ENCODE peak calls at places on chromosomes 16 and 17, in nine cellular contexts. One of them, this sample, is unnamed.

GRCh38 chr16:17258848-17259713 is 211.7 kb downstream of the XYLT1 start:
- DNase-seq in RPMI8226: peak
- DNase-seq in fibroblast of the aortic adventitia: no peak
- DNase-seq in Right ventricle myocardium superior: no peak
- DNase-seq in fibroblast of pulmonary artery: no peak
- DNase-seq in Ammon's horn: peak
- DNase-seq in stimulated activated CD8-positive, alpha-beta memory T cell treated with anti-CD3 and anti-CD28 coated beads, Interleukin-4, amount 100 ng/mL, for 4 hours: no peak
- DNase-seq in iris pigment epithelial cell: no peak
- DNase-seq in upper lobe of right lung: no peak
- DNase-seq in this sample: no peak

GRCh38 chr17:55536205-55536604 is 25.0 kb upstream of the SMIM36 start:
- DNase-seq in fibroblast of pulmonary artery: no peak
- DNase-seq in Right ventricle myocardium superior: no peak
- DNase-seq in fibroblast of the aortic adventitia: no peak
- DNase-seq in RPMI8226: no peak
- DNase-seq in stimulated activated CD8-positive, alpha-beta memory T cell treated with anti-CD3 and anti-CD28 coated beads, Interleukin-4, amount 100 ng/mL, for 4 hours: no peak
- DNase-seq in iris pigment epithelial cell: no peak
- DNase-seq in Ammon's horn: no peak
- DNase-seq in upper lobe of right lung: no peak
- DNase-seq in this sample: no peak

GRCh38 chr16:16120382-16121184 is 102.7 kb downstream of the ABCC6 start:
- DNase-seq in fibroblast of pulmonary artery: peak
- DNase-seq in upper lobe of right lung: peak
- DNase-seq in RPMI8226: no peak
- DNase-seq in stimulated activated CD8-positive, alpha-beta memory T cell treated with anti-CD3 and anti-CD28 coated beads, Interleukin-4, amount 100 ng/mL, for 4 hours: no peak
- DNase-seq in Right ventricle myocardium superior: peak
- DNase-seq in iris pigment epithelial cell: peak
- DNase-seq in Ammon's horn: peak
- DNase-seq in fibroblast of the aortic adventitia: peak
- DNase-seq in this sample: no peak

GRCh38 chr17:15663176-15663575 is 20.9 kb downstream of the TRIM16 start:
- DNase-seq in fibroblast of the aortic adventitia: no peak
- DNase-seq in iris pigment epithelial cell: no peak
- DNase-seq in fibroblast of pulmonary artery: no peak
- DNase-seq in RPMI8226: no peak
- DNase-seq in Ammon's horn: no peak
- DNase-seq in Right ventricle myocardium superior: no peak
- DNase-seq in stimulated activated CD8-positive, alpha-beta memory T cell treated with anti-CD3 and anti-CD28 coated beads, Interleukin-4, amount 100 ng/mL, for 4 hours: no peak
- DNase-seq in upper lobe of right lung: no peak
- DNase-seq in this sample: no peak

GRCh38 chr17:16068323-16068722 is 68.7 kb downstream of the TTC19 start:
- DNase-seq in Right ventricle myocardium superior: no peak
- DNase-seq in iris pigment epithelial cell: peak
- DNase-seq in fibroblast of the aortic adventitia: no peak
- DNase-seq in RPMI8226: no peak
- DNase-seq in stimulated activated CD8-positive, alpha-beta memory T cell treated with anti-CD3 and anti-CD28 coated beads, Interleukin-4, amount 100 ng/mL, for 4 hours: no peak
- DNase-seq in upper lobe of right lung: no peak
- DNase-seq in fibroblast of pulmonary artery: peak
- DNase-seq in Ammon's horn: no peak
- DNase-seq in this sample: no peak

GRCh38 chr17:45837603-45838002 is 7.1 kb upstream of the SPPL2C start:
- DNase-seq in Ammon's horn: no peak
- DNase-seq in iris pigment epithelial cell: no peak
- DNase-seq in upper lobe of right lung: no peak
- DNase-seq in fibroblast of the aortic adventitia: no peak
- DNase-seq in fibroblast of pulmonary artery: no peak
- DNase-seq in RPMI8226: no peak
- DNase-seq in stimulated activated CD8-positive, alpha-beta memory T cell treated with anti-CD3 and anti-CD28 coated beads, Interleukin-4, amount 100 ng/mL, for 4 hours: no peak
- DNase-seq in Right ventricle myocardium superior: no peak
- DNase-seq in this sample: no peak

GRCh38 chr17:47718634-47719405 is 14.2 kb upstream of the TBX21 start:
- DNase-seq in RPMI8226: no peak
- DNase-seq in stimulated activated CD8-positive, alpha-beta memory T cell treated with anti-CD3 and anti-CD28 coated beads, Interleukin-4, amount 100 ng/mL, for 4 hours: no peak
- DNase-seq in fibroblast of the aortic adventitia: no peak
- DNase-seq in iris pigment epithelial cell: no peak
- DNase-seq in upper lobe of right lung: no peak
- DNase-seq in Right ventricle myocardium superior: no peak
- DNase-seq in fibroblast of pulmonary artery: no peak
- DNase-seq in Ammon's horn: no peak
- DNase-seq in this sample: no peak

GRCh38 chr16:58501242-58502131 is 1.5 kb downstream of the NDRG4 start:
- DNase-seq in Right ventricle myocardium superior: no peak
- DNase-seq in fibroblast of pulmonary artery: no peak
- DNase-seq in Ammon's horn: peak
- DNase-seq in upper lobe of right lung: peak
- DNase-seq in fibroblast of the aortic adventitia: no peak
- DNase-seq in iris pigment epithelial cell: no peak
- DNase-seq in RPMI8226: peak
- DNase-seq in stimulated activated CD8-positive, alpha-beta memory T cell treated with anti-CD3 and anti-CD28 coated beads, Interleukin-4, amount 100 ng/mL, for 4 hours: no peak
- DNase-seq in this sample: no peak

GRCh38 chr16:55253987-55254386 is 70.0 kb upstream of the IRX6 start:
- DNase-seq in fibroblast of pulmonary artery: no peak
- DNase-seq in Ammon's horn: no peak
- DNase-seq in Right ventricle myocardium superior: no peak
- DNase-seq in fibroblast of the aortic adventitia: no peak
- DNase-seq in RPMI8226: no peak
- DNase-seq in upper lobe of right lung: no peak
- DNase-seq in iris pigment epithelial cell: no peak
- DNase-seq in stimulated activated CD8-positive, alpha-beta memory T cell treated with anti-CD3 and anti-CD28 coated beads, Interleukin-4, amount 100 ng/mL, for 4 hours: no peak
- DNase-seq in this sample: no peak

GRCh38 chr17:39953471-39953888 is 9.3 kb upstream of the GSDMA start:
- DNase-seq in upper lobe of right lung: no peak
- DNase-seq in fibroblast of the aortic adventitia: no peak
- DNase-seq in fibroblast of pulmonary artery: no peak
- DNase-seq in stimulated activated CD8-positive, alpha-beta memory T cell treated with anti-CD3 and anti-CD28 coated beads, Interleukin-4, amount 100 ng/mL, for 4 hours: no peak
- DNase-seq in RPMI8226: no peak
- DNase-seq in Ammon's horn: no peak
- DNase-seq in Right ventricle myocardium superior: no peak
- DNase-seq in iris pigment epithelial cell: no peak
- DNase-seq in this sample: no peak

GRCh38 chr16:72085002-72085401 is 8.4 kb downstream of the TXNL4B start:
- DNase-seq in upper lobe of right lung: no peak
- DNase-seq in stimulated activated CD8-positive, alpha-beta memory T cell treated with anti-CD3 and anti-CD28 coated beads, Interleukin-4, amount 100 ng/mL, for 4 hours: no peak
- DNase-seq in iris pigment epithelial cell: no peak
- DNase-seq in RPMI8226: no peak
- DNase-seq in fibroblast of the aortic adventitia: peak
- DNase-seq in Ammon's horn: no peak
- DNase-seq in fibroblast of pulmonary artery: peak
- DNase-seq in Right ventricle myocardium superior: peak
- DNase-seq in this sample: no peak

GRCh38 chr16:49282690-49283375 is 1.2 kb upstream of the CBLN1 start:
- DNase-seq in upper lobe of right lung: no peak
- DNase-seq in RPMI8226: no peak
- DNase-seq in fibroblast of pulmonary artery: no peak
- DNase-seq in fibroblast of the aortic adventitia: no peak
- DNase-seq in iris pigment epithelial cell: no peak
- DNase-seq in Ammon's horn: no peak
- DNase-seq in Right ventricle myocardium superior: peak
- DNase-seq in stimulated activated CD8-positive, alpha-beta memory T cell treated with anti-CD3 and anti-CD28 coated beads, Interleukin-4, amount 100 ng/mL, for 4 hours: no peak
- DNase-seq in this sample: no peak

GRCh38 chr16:8950580-8951077 is 13.1 kb downstream of the USP7 start:
- DNase-seq in fibroblast of pulmonary artery: peak
- DNase-seq in iris pigment epithelial cell: peak
- DNase-seq in Ammon's horn: no peak
- DNase-seq in fibroblast of the aortic adventitia: peak
- DNase-seq in Right ventricle myocardium superior: no peak
- DNase-seq in RPMI8226: no peak
- DNase-seq in stimulated activated CD8-positive, alpha-beta memory T cell treated with anti-CD3 and anti-CD28 coated beads, Interleukin-4, amount 100 ng/mL, for 4 hours: no peak
- DNase-seq in upper lobe of right lung: no peak
- DNase-seq in this sample: no peak

This sample was measured in sciatic nerve.